ENCODE peak calls at places on chromosomes 7 and 10, in nine cellular contexts. One of them, this sample, is unnamed.

GRCh38 chr7:142960955-142961512 is 1.1 kb downstream of the KEL start:
- DNase-seq in psoas muscle: no peak
- DNase-seq in OCI-LY7: no peak
- DNase-seq in IMR-90: no peak
- DNase-seq in PC-3: peak
- DNase-seq in coronary artery: no peak
- DNase-seq in endodermal cell: no peak
- DNase-seq in spleen: no peak
- DNase-seq in fibroblast of mammary gland: no peak
- DNase-seq in this sample: no peak

GRCh38 chr7:87435546-87435945 is 39.9 kb downstream of the ABCB4 start:
- DNase-seq in psoas muscle: no peak
- DNase-seq in OCI-LY7: no peak
- DNase-seq in IMR-90: peak
- DNase-seq in PC-3: peak
- DNase-seq in coronary artery: no peak
- DNase-seq in endodermal cell: no peak
- DNase-seq in spleen: no peak
- DNase-seq in fibroblast of mammary gland: peak
- DNase-seq in this sample: no peak

GRCh38 chr7:92766461-92767003 is 69.8 kb downstream of the CDK6 start:
- DNase-seq in psoas muscle: no peak
- DNase-seq in OCI-LY7: no peak
- DNase-seq in IMR-90: peak
- DNase-seq in PC-3: peak
- DNase-seq in coronary artery: no peak
- DNase-seq in endodermal cell: no peak
- DNase-seq in spleen: no peak
- DNase-seq in fibroblast of mammary gland: peak
- DNase-seq in this sample: peak

GRCh38 chr10:79417266-79417665 is 28.2 kb downstream of the ZCCHC24 start:
- DNase-seq in psoas muscle: peak
- DNase-seq in OCI-LY7: no peak
- DNase-seq in IMR-90: no peak
- DNase-seq in PC-3: no peak
- DNase-seq in coronary artery: no peak
- DNase-seq in endodermal cell: no peak
- DNase-seq in spleen: peak
- DNase-seq in fibroblast of mammary gland: no peak
- DNase-seq in this sample: no peak

GRCh38 chr7:117165656-117166055 is 157.2 kb downstream of the WNT2 start:
- DNase-seq in psoas muscle: peak
- DNase-seq in OCI-LY7: no peak
- DNase-seq in IMR-90: no peak
- DNase-seq in PC-3: no peak
- DNase-seq in coronary artery: no peak
- DNase-seq in endodermal cell: no peak
- DNase-seq in spleen: no peak
- DNase-seq in fibroblast of mammary gland: no peak
- DNase-seq in this sample: no peak

GRCh38 chr7:151833213-151833651 is 43.7 kb downstream of the PRKAG2 start:
- DNase-seq in psoas muscle: no peak
- DNase-seq in OCI-LY7: no peak
- DNase-seq in IMR-90: no peak
- DNase-seq in PC-3: no peak
- DNase-seq in coronary artery: no peak
- DNase-seq in endodermal cell: no peak
- DNase-seq in spleen: no peak
- DNase-seq in fibroblast of mammary gland: no peak
- DNase-seq in this sample: no peak

GRCh38 chr10:122121059-122121458 is 132.1 kb downstream of the TACC2 start:
- DNase-seq in psoas muscle: no peak
- DNase-seq in OCI-LY7: no peak
- DNase-seq in IMR-90: no peak
- DNase-seq in PC-3: no peak
- DNase-seq in coronary artery: no peak
- DNase-seq in endodermal cell: no peak
- DNase-seq in spleen: no peak
- DNase-seq in fibroblast of mammary gland: no peak
- DNase-seq in this sample: no peak

GRCh38 chr7:88217675-88218427 is 2.0 kb downstream of the SRI start:
- DNase-seq in psoas muscle: no peak
- DNase-seq in OCI-LY7: peak
- DNase-seq in IMR-90: no peak
- DNase-seq in PC-3: no peak
- DNase-seq in coronary artery: no peak
- DNase-seq in endodermal cell: no peak
- DNase-seq in spleen: no peak
- DNase-seq in fibroblast of mammary gland: no peak
- DNase-seq in this sample: no peak

GRCh38 chr10:69578508-69578991 is 5.3 kb upstream of the NEUROG3 start:
- DNase-seq in psoas muscle: no peak
- DNase-seq in OCI-LY7: no peak
- DNase-seq in IMR-90: no peak
- DNase-seq in PC-3: no peak
- DNase-seq in coronary artery: no peak
- DNase-seq in endodermal cell: peak
- DNase-seq in spleen: no peak
- DNase-seq in fibroblast of mammary gland: no peak
- DNase-seq in this sample: no peak

GRCh38 chr7:36670585-36671431 is 53.5 kb downstream of the AOAH start:
- DNase-seq in psoas muscle: no peak
- DNase-seq in OCI-LY7: peak
- DNase-seq in IMR-90: peak
- DNase-seq in PC-3: peak
- DNase-seq in coronary artery: no peak
- DNase-seq in endodermal cell: peak
- DNase-seq in spleen: no peak
- DNase-seq in fibroblast of mammary gland: peak
- DNase-seq in this sample: peak

GRCh38 chr10:79047875-79048638 is 20.7 kb upstream of the ZMIZ1 start:
- DNase-seq in psoas muscle: peak
- DNase-seq in OCI-LY7: no peak
- DNase-seq in IMR-90: no peak
- DNase-seq in PC-3: no peak
- DNase-seq in coronary artery: peak
- DNase-seq in endodermal cell: peak
- DNase-seq in spleen: peak
- DNase-seq in fibroblast of mammary gland: no peak
- DNase-seq in this sample: no peak

GRCh38 chr7:29556405-29557195 is 7.0 kb upstream of the PRR15 start:
- DNase-seq in psoas muscle: no peak
- DNase-seq in OCI-LY7: no peak
- DNase-seq in IMR-90: no peak
- DNase-seq in PC-3: peak
- DNase-seq in coronary artery: no peak
- DNase-seq in endodermal cell: no peak
- DNase-seq in spleen: no peak
- DNase-seq in fibroblast of mammary gland: no peak
- DNase-seq in this sample: no peak
- TF ChIP-seq CTCF in psoas muscle: no peak
- TF ChIP-seq CTCF in OCI-LY7: peak
- TF ChIP-seq CTCF in IMR-90: no peak
- TF ChIP-seq CTCF in PC-3: peak
- TF ChIP-seq CTCF in coronary artery: no peak
- TF ChIP-seq CTCF in endodermal cell: peak
- TF ChIP-seq CTCF in spleen: no peak
- TF ChIP-seq CTCF in fibroblast of mammary gland: no peak
- TF ChIP-seq CTCF in this sample: peak

GRCh38 chr7:128697301-128697905 is 25.3 kb downstream of the GARIN1A start:
- DNase-seq in psoas muscle: peak
- DNase-seq in OCI-LY7: peak
- DNase-seq in IMR-90: peak
- DNase-seq in PC-3: no peak
- DNase-seq in coronary artery: no peak
- DNase-seq in endodermal cell: peak
- DNase-seq in spleen: peak
- DNase-seq in fibroblast of mammary gland: peak
- DNase-seq in this sample: peak
- TF ChIP-seq CTCF in psoas muscle: no peak
- TF ChIP-seq CTCF in OCI-LY7: peak
- TF ChIP-seq CTCF in IMR-90: peak
- TF ChIP-seq CTCF in PC-3: no peak
- TF ChIP-seq CTCF in coronary artery: no peak
- TF ChIP-seq CTCF in endodermal cell: peak
- TF ChIP-seq CTCF in spleen: no peak
- TF ChIP-seq CTCF in fibroblast of mammary gland: peak
- TF ChIP-seq CTCF in this sample: peak

DNA sequence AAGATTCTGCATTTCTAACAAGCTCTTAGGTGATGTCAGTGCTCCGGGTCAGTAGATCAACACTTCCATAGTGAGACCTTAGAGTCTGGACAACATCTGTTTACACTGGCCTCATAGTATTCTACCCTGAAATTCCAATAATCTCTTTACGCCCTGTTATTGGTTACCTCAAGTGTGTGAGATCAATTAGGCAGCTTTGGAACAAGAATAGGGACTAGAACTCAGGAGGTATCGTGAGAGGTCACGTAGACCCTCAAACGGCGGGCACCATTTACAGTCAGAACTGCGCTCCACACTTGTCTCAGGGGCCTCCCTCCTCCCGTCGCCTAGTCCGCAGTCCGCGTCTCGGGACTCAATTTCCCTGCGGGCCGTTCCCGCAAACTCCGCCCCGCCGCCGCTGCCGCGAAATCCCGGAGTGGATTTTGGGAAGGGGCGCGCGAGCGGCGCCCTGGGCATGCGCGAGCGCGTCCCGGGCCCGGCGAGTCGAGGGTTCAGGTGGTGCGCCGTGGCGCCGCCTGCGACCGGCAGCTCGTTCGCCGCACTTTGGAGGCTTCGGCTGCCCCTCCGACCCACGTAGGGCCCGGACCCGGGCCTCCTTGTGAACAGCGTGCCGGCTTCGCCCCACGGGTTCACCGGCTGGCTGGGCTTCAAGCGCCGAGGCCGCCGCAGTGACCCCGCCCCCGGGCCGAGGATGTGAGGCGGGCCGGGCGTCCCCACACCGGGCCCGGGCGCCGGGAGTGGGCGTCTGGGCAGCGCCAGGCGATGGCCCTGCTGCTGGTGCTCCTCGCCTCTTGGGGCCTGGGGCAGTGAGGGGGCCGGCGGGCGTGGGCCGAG is at the start of gene PLEKHA8:
- DNase-seq in psoas muscle: peak
- DNase-seq in OCI-LY7: peak
- DNase-seq in IMR-90: peak
- DNase-seq in PC-3: peak
- DNase-seq in coronary artery: peak
- DNase-seq in endodermal cell: peak
- DNase-seq in spleen: peak
- DNase-seq in fibroblast of mammary gland: peak
- DNase-seq in this sample: peak
- TF ChIP-seq CTCF in psoas muscle: no peak
- TF ChIP-seq CTCF in OCI-LY7: no peak
- TF ChIP-seq CTCF in IMR-90: no peak
- TF ChIP-seq CTCF in PC-3: no peak
- TF ChIP-seq CTCF in coronary artery: no peak
- TF ChIP-seq CTCF in endodermal cell: no peak
- TF ChIP-seq CTCF in spleen: no peak
- TF ChIP-seq CTCF in fibroblast of mammary gland: no peak
- TF ChIP-seq CTCF in this sample: no peak

DNA sequence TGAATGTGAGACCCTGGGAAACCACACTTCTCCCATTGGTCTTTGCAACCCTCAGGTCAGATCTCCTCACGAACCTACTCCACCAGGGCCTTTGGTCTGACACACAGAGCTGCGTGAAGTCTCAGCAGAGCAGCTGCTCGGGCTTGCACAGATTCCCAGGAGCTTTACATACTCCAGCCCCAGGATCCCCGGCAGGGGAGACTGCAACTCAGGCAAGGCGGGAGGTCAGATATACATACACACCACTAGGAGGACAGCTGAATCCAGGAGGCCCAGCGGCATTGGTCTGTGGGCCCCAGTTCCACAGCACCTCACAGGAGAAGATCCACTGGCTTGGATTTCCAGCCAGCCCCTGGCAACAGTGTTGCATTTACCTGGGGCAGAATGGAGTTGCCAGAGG is 239.2 kb downstream of the GPAM start:
- DNase-seq in psoas muscle: no peak
- DNase-seq in OCI-LY7: no peak
- DNase-seq in IMR-90: no peak
- DNase-seq in PC-3: no peak
- DNase-seq in coronary artery: no peak
- DNase-seq in endodermal cell: peak
- DNase-seq in spleen: no peak
- DNase-seq in fibroblast of mammary gland: no peak
- DNase-seq in this sample: no peak
- TF ChIP-seq CTCF in psoas muscle: no peak
- TF ChIP-seq CTCF in OCI-LY7: no peak
- TF ChIP-seq CTCF in IMR-90: no peak
- TF ChIP-seq CTCF in PC-3: no peak
- TF ChIP-seq CTCF in coronary artery: no peak
- TF ChIP-seq CTCF in endodermal cell: peak
- TF ChIP-seq CTCF in spleen: no peak
- TF ChIP-seq CTCF in fibroblast of mammary gland: no peak
- TF ChIP-seq CTCF in this sample: no peak

This sample was measured in HFFc6.